ENCODE peak calls at places on chromosomes 1 and 21, in six cellular contexts. R is GM23248, T is tibial artery, J is GOT3, Y is NCI-H524 treated with DMSO at 0.1 percent for 48 hours, Z is T-helper 1 cell. V is an unnamed sample.

GRCh38 chr21:45280969-45281368 is 6.7 kb downstream of the POFUT2 start:
- DNase-seq in T (no peak), Y (no peak), Z (no peak), J (no peak), R (no peak), V (no peak)

GRCh38 chr1:197437891-197438853 is 170.1 kb downstream of the CRB1 start:
- DNase-seq in R (peak; percentile 46), Y (no peak), J (no peak), Z (no peak), T (no peak), V (no peak)

GRCh38 chr1:100767176-100767876 is 47.8 kb downstream of the VCAM1 start:
- DNase-seq in Z (no peak), R (peak; percentile 15), Y (no peak), T (no peak), J (no peak), V (no peak)

GRCh38 chr1:43153443-43153842 is 18.6 kb downstream of the EBNA1BP2 start:
- DNase-seq in T (no peak), R (no peak), Y (no peak), J (no peak), Z (no peak), V (no peak)

GRCh38 chr1:199089393-199090122 is 450.7 kb downstream of the PTPRC start:
- DNase-seq in T (no peak), J (no peak), Z (no peak), Y (no peak), R (no peak), V (peak; percentile 5)

GRCh38 chr1:203113308-203113707 is 14.2 kb upstream of the ADORA1 start:
- DNase-seq in J (no peak), T (no peak), Y (no peak), Z (no peak), R (no peak), V (no peak)

GRCh38 chr1:205928256-205928655 is 15.0 kb downstream of the SLC26A9 start:
- DNase-seq in Y (no peak), T (no peak), J (no peak), R (no peak), Z (no peak), V (no peak)

GRCh38 chr21:44907966-44908364 is 12.7 kb downstream of the ITGB2 start:
- DNase-seq in Z (no peak), R (peak; percentile 50), Y (no peak), J (no peak), T (no peak), V (no peak)

GRCh38 chr21:42532466-42533181 is 19.0 kb downstream of the SLC37A1 start:
- DNase-seq in J (no peak), Y (no peak), R (no peak), T (peak; percentile 93), Z (no peak), V (no peak)

GRCh38 chr1:85681087-85681486 is 27.1 kb downstream of the ZNHIT6 start:
- DNase-seq in T (no peak), R (peak; percentile 72), Z (no peak), J (no peak), Y (no peak), V (no peak)

GRCh38 chr1:33137800-33138199 is 44.0 kb downstream of the TRIM62 start:
- DNase-seq in Z (no peak), J (no peak), Y (peak; percentile 34), R (peak; percentile 20), T (no peak), V (no peak)